ENCODE peak calls at places on chromosomes 7 and 10, in eight cellular contexts. B is stimulated activated CD4-positive, alpha-beta T cell treated with anti-CD3 and anti-CD28 coated beads, TNF-alpha, amount 100 ng/mL, for 1 hour; O is GM19239; R is ACHN; P is amniotic stem cell; U is right lobe of liver; G is NCI-H2081; I is lower leg skin. W is an unnamed sample.

GRCh38 chr7:50141131-50141530 is 48.1 kb upstream of the ZPBP start:
- DNase-seq in U (no peak), G (no peak), I (no peak), O (no peak), R (no peak), P (no peak), B (no peak), W (no peak)

GRCh38 chr10:29055091-29055490 is 233.8 kb upstream of the LYZL1 start:
- DNase-seq in R (no peak), I (no peak), G (no peak), B (no peak), P (no peak), U (no peak), O (no peak), W (no peak)

GRCh38 chr10:105797234-105797890 is 1156.3 kb downstream of the SORCS3 start:
- DNase-seq in R (peak), P (no peak), U (no peak), O (no peak), G (no peak), I (no peak), B (no peak), W (peak)

GRCh38 chr7:114087674-114088539 is 169.1 kb upstream of the PPP1R3A start:
- DNase-seq in U (peak), B (no peak), P (no peak), O (no peak), G (peak), R (no peak), I (no peak), W (peak)

GRCh38 chr7:22979251-22979650 is 34.7 kb downstream of the HYCC1 start:
- DNase-seq in I (no peak), R (no peak), G (no peak), B (no peak), P (no peak), U (no peak), O (no peak), W (no peak)

GRCh38 chr7:149833495-149834130 is 4.6 kb upstream of the ZNF862 start:
- DNase-seq in U (no peak), P (no peak), R (no peak), G (no peak), O (no peak), I (no peak), B (no peak), W (no peak)

GRCh38 chr7:139853576-139854511 is 24.8 kb downstream of the TBXAS1 start:
- DNase-seq in B (no peak), G (no peak), U (no peak), I (peak), R (no peak), O (no peak), P (no peak), W (peak)

GRCh38 chr10:68861253-68861652 is 33.9 kb downstream of the STOX1 start:
- DNase-seq in I (no peak), B (no peak), G (no peak), P (no peak), O (no peak), U (no peak), R (no peak), W (peak)

GRCh38 chr7:40721344-40721949 is 586.6 kb downstream of the SUGCT start:
- DNase-seq in B (no peak), U (no peak), G (no peak), R (no peak), P (no peak), O (no peak), I (no peak), W (no peak)